ENCODE peak calls at places on chromosomes 16 and 17, in five cellular contexts. One of them, this sample, is unnamed. For H3K27me3, the result is how much of the 10 kb centered on the place peaks cover.

GRCh38 chr17:13266596-13266995 is 248.8 kb upstream of the ELAC2 start:
- DNase-seq in brain microvascular endothelial cell: no peak
- DNase-seq in ascending aorta: no peak
- DNase-seq in IMR-90: peak
- DNase-seq in left ventricle myocardium inferior: no peak
- DNase-seq in this sample: no peak

GRCh38 chr16:56830669-56831068 is 34.3 kb upstream of the SLC12A3 start:
- DNase-seq in brain microvascular endothelial cell: no peak
- DNase-seq in ascending aorta: no peak
- DNase-seq in IMR-90: no peak
- DNase-seq in left ventricle myocardium inferior: no peak
- DNase-seq in this sample: no peak

GRCh38 chr17:76497979-76498885 is 3.0 kb downstream of the RHBDF2 start:
- DNase-seq in brain microvascular endothelial cell: peak
- DNase-seq in ascending aorta: peak
- DNase-seq in IMR-90: peak
- DNase-seq in left ventricle myocardium inferior: peak
- DNase-seq in this sample: peak

GRCh38 chr17:1961187-1961586 is 63.9 kb downstream of the RTN4RL1 start:
- DNase-seq in brain microvascular endothelial cell: no peak
- DNase-seq in ascending aorta: no peak
- DNase-seq in IMR-90: no peak
- DNase-seq in left ventricle myocardium inferior: no peak
- DNase-seq in this sample: no peak

GRCh38 chr16:78967948-78968347 is 632.6 kb downstream of the MAF start:
- DNase-seq in brain microvascular endothelial cell: no peak
- DNase-seq in ascending aorta: no peak
- DNase-seq in IMR-90: no peak
- DNase-seq in left ventricle myocardium inferior: no peak
- DNase-seq in this sample: no peak

GRCh38 chr17:63480826-63481487 is 4.1 kb downstream of the ACE start:
- DNase-seq in brain microvascular endothelial cell: no peak
- DNase-seq in ascending aorta: no peak
- DNase-seq in IMR-90: no peak
- DNase-seq in left ventricle myocardium inferior: no peak
- DNase-seq in this sample: no peak

GRCh38 chr17:21019976-21020575 is 22.7 kb downstream of the USP22 start:
- DNase-seq in brain microvascular endothelial cell: no peak
- DNase-seq in ascending aorta: no peak
- DNase-seq in IMR-90: no peak
- DNase-seq in left ventricle myocardium inferior: peak
- DNase-seq in this sample: no peak

GRCh38 chr16:86033016-86033474 is 134.1 kb downstream of the IRF8 start:
- DNase-seq in brain microvascular endothelial cell: no peak
- DNase-seq in ascending aorta: no peak
- DNase-seq in IMR-90: no peak
- DNase-seq in left ventricle myocardium inferior: no peak
- DNase-seq in this sample: no peak

GRCh38 chr16:73978407-73978784 is 318.2 kb upstream of the PSMD7 start:
- DNase-seq in brain microvascular endothelial cell: no peak
- DNase-seq in ascending aorta: no peak
- DNase-seq in IMR-90: no peak
- DNase-seq in left ventricle myocardium inferior: no peak
- DNase-seq in this sample: no peak

GRCh38 chr17:81865733-81866439 is 5.3 kb downstream of the ARHGDIA start:
- DNase-seq in brain microvascular endothelial cell: no peak
- DNase-seq in ascending aorta: no peak
- DNase-seq in IMR-90: no peak
- DNase-seq in left ventricle myocardium inferior: no peak
- DNase-seq in this sample: no peak

GRCh38 chr16:71734511-71734910 is 10.0 kb upstream of the PHLPP2 start:
- DNase-seq in brain microvascular endothelial cell: no peak
- DNase-seq in ascending aorta: no peak
- DNase-seq in IMR-90: no peak
- DNase-seq in left ventricle myocardium inferior: no peak
- DNase-seq in this sample: no peak

GRCh38 chr17:65742433-65743312 is 181.2 kb upstream of the AXIN2 start:
- DNase-seq in brain microvascular endothelial cell: peak
- DNase-seq in ascending aorta: no peak
- DNase-seq in IMR-90: peak
- DNase-seq in left ventricle myocardium inferior: no peak
- DNase-seq in this sample: peak

GRCh38 chr16:28538733-28539596 is at the start of gene NUPR1:
- DNase-seq in brain microvascular endothelial cell: peak
- DNase-seq in ascending aorta: peak
- DNase-seq in IMR-90: peak
- DNase-seq in left ventricle myocardium inferior: peak
- DNase-seq in this sample: peak

GRCh38 chr16:89193021-89193575 is 7.2 kb downstream of the SLC22A31 start:
- DNase-seq in brain microvascular endothelial cell: peak
- DNase-seq in ascending aorta: no peak
- DNase-seq in IMR-90: peak
- DNase-seq in left ventricle myocardium inferior: peak
- DNase-seq in this sample: peak

GRCh38 chr16:71674229-71674628 is 48.2 kb downstream of the MARVELD3 start:
- DNase-seq in brain microvascular endothelial cell: no peak
- DNase-seq in ascending aorta: no peak
- DNase-seq in IMR-90: no peak
- DNase-seq in left ventricle myocardium inferior: no peak
- DNase-seq in this sample: no peak

GRCh38 chr17:59160203-59161025 is 4.9 kb downstream of the PRR11 start:
- DNase-seq in brain microvascular endothelial cell: no peak
- DNase-seq in ascending aorta: no peak
- DNase-seq in IMR-90: no peak
- DNase-seq in left ventricle myocardium inferior: no peak
- DNase-seq in this sample: no peak

GRCh38 chr17:6163632-6164319 is 93.6 kb downstream of the WSCD1 start:
- DNase-seq in brain microvascular endothelial cell: no peak
- DNase-seq in ascending aorta: no peak
- DNase-seq in IMR-90: no peak
- DNase-seq in left ventricle myocardium inferior: no peak
- DNase-seq in this sample: peak

GRCh38 chr16:77951788-77952187 is 70.6 kb upstream of the CLEC3A start:
- DNase-seq in brain microvascular endothelial cell: no peak
- DNase-seq in ascending aorta: no peak
- DNase-seq in IMR-90: no peak
- DNase-seq in left ventricle myocardium inferior: no peak
- DNase-seq in this sample: peak

GRCh38 chr17:42484304-42484703 is 25.6 kb downstream of the ATP6V0A1 start:
- DNase-seq in brain microvascular endothelial cell: no peak
- DNase-seq in ascending aorta: no peak
- DNase-seq in IMR-90: no peak
- DNase-seq in left ventricle myocardium inferior: no peak
- DNase-seq in this sample: no peak

GRCh38 chr17:42411321-42411820 is 11.7 kb downstream of the CAVIN1 start:
- DNase-seq in brain microvascular endothelial cell: no peak
- DNase-seq in ascending aorta: no peak
- DNase-seq in IMR-90: no peak
- DNase-seq in left ventricle myocardium inferior: no peak
- DNase-seq in this sample: no peak

GRCh38 chr17:57810740-57811632 is 38.9 kb downstream of the MRPS23 start:
- DNase-seq in brain microvascular endothelial cell: peak
- DNase-seq in ascending aorta: no peak
- DNase-seq in IMR-90: peak
- DNase-seq in left ventricle myocardium inferior: peak
- DNase-seq in this sample: peak

GRCh38 chr17:65556014-65556909 is 5.2 kb downstream of the AXIN2 start:
- DNase-seq in brain microvascular endothelial cell: peak
- DNase-seq in ascending aorta: no peak
- DNase-seq in IMR-90: peak
- DNase-seq in left ventricle myocardium inferior: peak
- DNase-seq in this sample: peak

GRCh38 chr16:9775994-9776393 is 406.2 kb downstream of the GRIN2A start:
- DNase-seq in brain microvascular endothelial cell: no peak
- DNase-seq in ascending aorta: no peak
- DNase-seq in IMR-90: no peak
- DNase-seq in left ventricle myocardium inferior: no peak
- DNase-seq in this sample: no peak

GRCh38 chr17:34567665-34568064 is 11.7 kb upstream of the TMEM132E start:
- DNase-seq in brain microvascular endothelial cell: no peak
- DNase-seq in ascending aorta: no peak
- DNase-seq in IMR-90: no peak
- DNase-seq in left ventricle myocardium inferior: no peak
- DNase-seq in this sample: no peak

GRCh38 chr16:67296422-67296821 is 17.1 kb downstream of the PLEKHG4 start:
- DNase-seq in brain microvascular endothelial cell: peak
- DNase-seq in ascending aorta: no peak
- DNase-seq in IMR-90: peak
- DNase-seq in left ventricle myocardium inferior: no peak
- DNase-seq in this sample: no peak

GRCh38 chr17:46794318-46794717 is 24.2 kb downstream of the WNT3 start:
- DNase-seq in brain microvascular endothelial cell: no peak
- DNase-seq in ascending aorta: no peak
- DNase-seq in IMR-90: no peak
- DNase-seq in left ventricle myocardium inferior: no peak
- DNase-seq in this sample: no peak

GRCh38 chr17:47821424-47822379 is at the start of gene OSBPL7:
- DNase-seq in brain microvascular endothelial cell: peak
- DNase-seq in ascending aorta: peak
- DNase-seq in IMR-90: peak
- DNase-seq in left ventricle myocardium inferior: peak
- DNase-seq in this sample: peak

DNA sequence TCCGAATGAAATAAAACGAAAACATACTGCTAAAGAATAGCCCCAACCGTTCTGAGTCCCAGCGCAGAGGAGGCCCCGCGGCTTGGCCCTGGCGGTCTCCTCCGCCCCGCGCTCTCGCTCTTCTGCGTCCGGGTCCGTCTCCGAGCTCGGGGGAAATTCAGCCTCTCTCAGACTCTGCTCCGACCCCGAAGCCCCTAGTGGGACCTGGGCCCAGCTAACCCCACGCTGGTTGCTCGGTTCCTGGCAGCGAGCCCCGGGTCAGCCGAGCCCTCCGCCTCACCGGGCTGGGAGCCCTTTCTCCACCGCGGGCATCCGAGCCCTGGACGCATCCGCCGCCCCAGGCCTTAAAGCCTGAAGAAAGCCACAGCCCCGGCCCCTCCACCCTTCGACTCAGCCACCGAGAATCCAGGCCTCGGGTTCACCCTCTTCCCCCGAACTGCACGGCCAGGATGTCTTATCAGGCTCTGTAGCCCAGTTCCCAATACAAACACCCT is 1.2 kb downstream of the TBX2 start:
- DNase-seq in brain microvascular endothelial cell: no peak
- DNase-seq in ascending aorta: no peak
- DNase-seq in IMR-90: no peak
- DNase-seq in left ventricle myocardium inferior: no peak
- DNase-seq in this sample: no peak
- H3K27me3 ChIP-seq in brain microvascular endothelial cell: under half
- H3K27me3 ChIP-seq in ascending aorta: under half
- H3K27me3 ChIP-seq in IMR-90: under half
- H3K27me3 ChIP-seq in left ventricle myocardium inferior: half or more
- H3K27me3 ChIP-seq in this sample: half or more

DNA sequence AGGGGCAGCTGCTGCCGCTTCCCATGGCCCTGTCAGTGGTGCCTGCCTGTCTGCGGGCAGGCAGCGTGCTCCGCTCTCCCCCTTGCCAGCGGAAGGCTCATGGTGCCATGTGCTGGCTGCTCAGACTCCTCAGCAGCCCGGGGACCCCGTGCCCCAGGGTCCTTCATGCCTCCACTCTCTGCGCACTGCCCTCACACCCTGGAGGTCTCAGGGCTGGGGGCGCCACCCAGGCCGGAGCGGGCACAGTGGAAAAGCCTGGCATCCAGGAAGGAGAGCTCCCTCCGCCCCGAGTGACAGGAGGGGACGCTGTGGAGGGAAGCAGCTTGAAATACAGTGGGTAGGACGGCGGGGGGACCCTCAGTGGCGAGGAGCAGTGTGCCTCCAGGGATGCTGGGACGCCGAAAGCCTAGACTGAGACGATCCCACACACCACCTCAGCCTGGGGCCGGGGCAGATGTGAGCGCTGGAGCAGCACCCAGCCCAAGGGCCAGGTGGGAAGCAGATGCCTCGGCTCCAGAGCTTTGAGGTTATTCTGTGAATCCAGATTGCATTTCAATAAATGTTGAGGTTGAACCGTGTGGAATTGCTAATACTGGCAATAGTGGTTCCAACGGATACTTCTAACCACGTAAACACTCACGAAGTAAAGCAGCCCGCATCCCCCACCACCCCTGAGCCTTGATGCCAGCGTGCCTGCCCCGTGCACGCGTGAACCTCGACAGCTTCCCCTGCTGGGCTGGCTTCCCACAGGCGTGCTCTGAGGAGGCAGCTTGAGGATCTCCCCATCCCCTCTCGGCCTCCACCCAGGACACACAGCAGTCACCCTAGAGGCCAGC is 6.5 kb downstream of the TMEM204 start:
- DNase-seq in brain microvascular endothelial cell: no peak
- DNase-seq in ascending aorta: no peak
- DNase-seq in IMR-90: no peak
- DNase-seq in left ventricle myocardium inferior: no peak
- DNase-seq in this sample: no peak
- H3K4me3 ChIP-seq in brain microvascular endothelial cell: no peak
- H3K4me3 ChIP-seq in ascending aorta: no peak
- H3K4me3 ChIP-seq in IMR-90: no peak
- H3K4me3 ChIP-seq in left ventricle myocardium inferior: peak
- H3K4me3 ChIP-seq in this sample: no peak

DNA sequence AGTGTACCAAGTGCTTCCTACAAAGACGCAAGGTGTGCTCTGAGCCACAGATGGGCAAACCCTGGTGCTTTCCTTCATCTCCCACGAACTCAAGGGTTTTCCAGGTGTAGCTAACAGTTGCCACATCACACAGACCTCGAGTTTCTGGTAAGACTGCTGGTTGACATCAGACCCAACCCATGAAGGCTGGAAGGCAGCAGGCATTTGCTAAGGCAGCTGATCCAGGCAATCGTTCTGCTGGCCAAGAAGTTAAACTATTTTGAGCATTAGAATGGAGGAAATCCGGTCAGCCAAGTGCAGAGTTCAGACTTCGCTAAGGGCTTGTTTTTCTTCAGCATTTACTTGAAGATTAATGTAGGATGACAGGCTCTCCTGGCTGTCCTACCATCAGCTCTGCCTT is 11.5 kb downstream of the HAS3 start:
- DNase-seq in brain microvascular endothelial cell: no peak
- DNase-seq in ascending aorta: no peak
- DNase-seq in IMR-90: no peak
- DNase-seq in left ventricle myocardium inferior: no peak
- DNase-seq in this sample: no peak
- TF ChIP-seq CTCF in brain microvascular endothelial cell: no peak
- TF ChIP-seq CTCF in ascending aorta: no peak
- TF ChIP-seq CTCF in IMR-90: no peak
- TF ChIP-seq CTCF in left ventricle myocardium inferior: no peak
- TF ChIP-seq CTCF in this sample: no peak

DNA sequence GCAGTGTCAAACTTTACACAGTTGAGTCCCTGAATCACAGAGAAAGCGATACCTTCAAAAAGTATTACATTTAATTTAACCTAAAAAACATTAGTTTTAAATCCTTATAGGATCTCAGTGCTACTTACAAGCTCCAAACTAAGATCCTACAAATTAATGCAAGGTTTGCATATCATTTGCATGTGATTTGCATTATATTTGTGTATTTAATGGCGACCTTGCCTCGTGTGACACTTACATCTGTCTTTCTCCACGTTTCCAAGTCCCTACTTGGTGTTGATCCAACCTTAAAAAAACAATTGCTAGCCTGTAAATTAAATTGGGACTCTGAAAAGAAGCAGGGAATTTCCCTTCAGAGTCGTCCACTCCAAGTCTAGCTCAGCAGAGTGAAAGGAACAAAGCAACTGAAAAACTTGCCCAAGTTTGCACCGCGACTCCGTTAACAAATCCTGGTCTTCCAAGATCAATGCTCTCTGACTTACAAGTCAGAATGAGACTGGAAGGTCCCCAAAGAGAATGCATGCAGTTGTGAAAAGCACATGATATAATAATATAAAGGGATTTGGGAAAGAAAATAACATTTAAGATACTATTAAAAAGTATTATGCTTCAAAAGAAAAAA is 739 bp upstream of the FAM117A start:
- DNase-seq in brain microvascular endothelial cell: no peak
- DNase-seq in ascending aorta: no peak
- DNase-seq in IMR-90: no peak
- DNase-seq in left ventricle myocardium inferior: no peak
- DNase-seq in this sample: no peak
- H3K27me3 ChIP-seq in brain microvascular endothelial cell: under half
- H3K27me3 ChIP-seq in ascending aorta: under half
- H3K27me3 ChIP-seq in IMR-90: under half
- H3K27me3 ChIP-seq in left ventricle myocardium inferior: under half
- H3K27me3 ChIP-seq in this sample: under half

This sample was measured in bronchial epithelial cell.